ENCODE peak calls at places on chromosomes 11 and 22, in seven cellular contexts. A is GM12878, V is stomach, R is transverse colon, T is K562, M is HepG2, Y is sigmoid colon. C is an unnamed sample.

GRCh38 chr11:36088234-36088975 is 144.5 kb downstream of the LDLRAD3 start:
- DNase-seq in R (no peak), V (no peak), T (no peak), A (no peak), Y (no peak), M (no peak), C (peak)

GRCh38 chr22:38736257-38736570 is 19.6 kb downstream of the SUN2 start:
- DNase-seq in V (no peak), Y (no peak), M (no peak), A (no peak), T (no peak), R (no peak), C (no peak)

GRCh38 chr22:35630387-35630793 is 13.3 kb upstream of the MB start:
- DNase-seq in M (no peak), Y (peak), A (no peak), R (no peak), V (no peak), T (no peak), C (no peak)

GRCh38 chr22:49638788-49639187 is 188.9 kb downstream of the BRD1 start:
- DNase-seq in T (no peak), Y (no peak), M (peak), V (no peak), R (no peak), A (no peak), C (no peak)

GRCh38 chr22:40953446-40953845 is 2.3 kb downstream of the RBX1 start:
- DNase-seq in Y (no peak), M (no peak), A (no peak), V (no peak), R (no peak), T (no peak), C (no peak)

GRCh38 chr11:8959546-8960166 is 4.6 kb downstream of the TMEM9B start:
- DNase-seq in V (no peak), Y (no peak), A (peak), T (peak), R (peak), M (peak), C (no peak)

GRCh38 chr11:77301510-77301909 is at the start of gene GDPD4:
- DNase-seq in A (no peak), V (no peak), T (peak), M (no peak), Y (no peak), R (no peak), C (no peak)

GRCh38 chr11:102309621-102310541 is 7.4 kb upstream of the BIRC3 start:
- DNase-seq in Y (no peak), M (peak), V (no peak), R (no peak), A (no peak), T (no peak), C (no peak)

GRCh38 chr11:116053538-116053919 is 549.3 kb upstream of the CADM1 start:
- DNase-seq in A (no peak), M (no peak), R (no peak), T (no peak), V (no peak), Y (no peak), C (no peak)

GRCh38 chr22:25363474-25363873 is 144.0 kb downstream of the CRYBB2 start:
- DNase-seq in T (no peak), R (no peak), A (no peak), M (no peak), Y (peak), V (no peak), C (no peak)

GRCh38 chr22:29030618-29031235 is 30.9 kb downstream of the C22orf31 start:
- DNase-seq in A (no peak), V (peak), M (peak), Y (peak), R (peak), T (peak), C (no peak)

GRCh38 chr11:44466531-44467179 is 98.8 kb upstream of the CD82 start:
- DNase-seq in R (no peak), T (no peak), M (no peak), V (no peak), A (no peak), Y (no peak), C (no peak)

GRCh38 chr22:42418811-42419243 is 13.4 kb downstream of the NFAM1 start:
- DNase-seq in V (no peak), T (no peak), M (no peak), Y (no peak), R (no peak), A (no peak), C (no peak)

GRCh38 chr11:88308576-88308975 is 29.0 kb downstream of the CTSC start:
- DNase-seq in M (no peak), Y (no peak), R (no peak), T (no peak), V (no peak), A (no peak), C (no peak)

GRCh38 chr22:23781533-23781932 is 5.2 kb upstream of the SMARCB1 start:
- DNase-seq in T (no peak), R (no peak), V (no peak), Y (no peak), A (no peak), M (no peak), C (no peak)

GRCh38 chr22:41480397-41480735 is 11.4 kb downstream of the ACO2 start:
- DNase-seq in V (no peak), A (no peak), Y (no peak), T (no peak), R (no peak), M (no peak), C (no peak)

GRCh38 chr11:105298630-105299029 is 159.1 kb upstream of the CARD18 start:
- DNase-seq in R (no peak), M (no peak), Y (no peak), V (no peak), T (no peak), A (no peak), C (no peak)

GRCh38 chr22:36471341-36471821 is 10.1 kb downstream of the TXN2 start:
- DNase-seq in R (no peak), T (no peak), Y (peak), A (no peak), M (no peak), V (no peak), C (no peak)

GRCh38 chr11:57972013-57972367 is 51.7 kb upstream of the OR9Q1 start:
- DNase-seq in A (no peak), T (no peak), V (no peak), M (peak), Y (no peak), R (no peak), C (no peak)

GRCh38 chr11:27495710-27496300 is 10.8 kb downstream of the LIN7C start:
- DNase-seq in R (no peak), A (no peak), T (no peak), V (no peak), Y (no peak), M (no peak), C (no peak)

GRCh38 chr11:66744485-66745355 is 15.7 kb upstream of the SPTBN2 start:
- DNase-seq in V (peak), T (peak), R (peak), M (peak), Y (peak), A (peak), C (peak)
- TF ChIP-seq EP300 in V (no peak), T (no peak), R (no peak), M (no peak), Y (no peak), A (no peak), C (no peak)

GRCh38 chr11:68457214-68457897 is 3.2 kb upstream of the PPP6R3 start:
- DNase-seq in A (no peak), T (no peak), R (no peak), Y (no peak), M (no peak), V (no peak), C (no peak)

GRCh38 chr11:68457898-68458249 is 2.7 kb upstream of the PPP6R3 start:
- DNase-seq in V (no peak), T (no peak), R (peak), Y (no peak), A (no peak), M (peak), C (no peak)

GRCh38 chr11:68461284-68461861 is 821 bp downstream of the PPP6R3 start:
- DNase-seq in Y (no peak), A (no peak), T (peak), R (no peak), M (no peak), V (no peak), C (no peak)

GRCh38 chr11:68460741-68461283 is at the start of gene PPP6R3:
- DNase-seq in Y (no peak), M (no peak), V (no peak), A (no peak), T (no peak), R (no peak), C (no peak)

DNA sequence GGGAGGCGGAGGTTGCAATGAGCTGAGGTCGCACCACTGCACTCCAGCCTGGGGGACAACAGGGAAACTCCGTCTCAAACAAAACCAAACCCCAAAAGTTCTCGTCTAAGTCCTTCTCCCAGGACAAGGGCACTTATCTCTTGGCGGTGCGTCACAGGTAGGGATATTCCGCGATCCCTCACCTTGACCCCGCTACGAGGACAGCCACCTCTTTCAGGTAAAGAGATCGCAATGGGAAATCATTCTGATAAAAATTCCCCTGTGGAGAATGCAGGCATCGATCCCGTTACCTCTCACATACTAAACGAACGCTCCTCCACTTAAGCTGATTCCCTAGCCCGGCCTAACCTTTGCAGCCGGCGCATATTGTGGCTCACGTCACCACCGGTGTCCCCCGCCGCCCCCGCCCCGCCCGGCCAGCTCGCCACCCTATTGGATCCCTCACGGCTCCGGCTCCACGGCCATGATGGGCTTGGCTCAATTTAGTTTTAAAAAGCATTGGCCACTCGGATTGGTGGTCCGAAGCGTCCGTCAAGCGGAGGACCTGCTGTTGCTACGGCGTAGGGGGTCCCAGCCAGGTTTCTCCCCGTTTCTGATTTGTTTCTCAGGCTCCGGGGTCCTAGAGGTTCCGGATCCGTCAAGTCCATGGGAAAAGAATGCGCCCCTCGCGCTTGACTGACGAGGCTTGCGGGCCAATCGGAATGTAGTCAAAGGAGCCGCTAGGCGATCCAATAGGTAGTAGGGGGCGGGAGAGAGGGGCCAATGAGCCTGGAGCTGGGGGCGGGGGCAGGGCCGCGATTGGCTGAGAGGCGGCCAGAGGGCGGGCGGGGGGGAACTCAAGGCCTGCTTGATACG is 439 bp upstream of the PPP6R3 start:
- DNase-seq in A (peak), R (peak), Y (peak), T (peak), M (peak), V (peak), C (peak)
- TF ChIP-seq CTCF in A (no peak), R (peak), Y (no peak), T (no peak), M (peak), V (no peak), C (no peak)

DNA sequence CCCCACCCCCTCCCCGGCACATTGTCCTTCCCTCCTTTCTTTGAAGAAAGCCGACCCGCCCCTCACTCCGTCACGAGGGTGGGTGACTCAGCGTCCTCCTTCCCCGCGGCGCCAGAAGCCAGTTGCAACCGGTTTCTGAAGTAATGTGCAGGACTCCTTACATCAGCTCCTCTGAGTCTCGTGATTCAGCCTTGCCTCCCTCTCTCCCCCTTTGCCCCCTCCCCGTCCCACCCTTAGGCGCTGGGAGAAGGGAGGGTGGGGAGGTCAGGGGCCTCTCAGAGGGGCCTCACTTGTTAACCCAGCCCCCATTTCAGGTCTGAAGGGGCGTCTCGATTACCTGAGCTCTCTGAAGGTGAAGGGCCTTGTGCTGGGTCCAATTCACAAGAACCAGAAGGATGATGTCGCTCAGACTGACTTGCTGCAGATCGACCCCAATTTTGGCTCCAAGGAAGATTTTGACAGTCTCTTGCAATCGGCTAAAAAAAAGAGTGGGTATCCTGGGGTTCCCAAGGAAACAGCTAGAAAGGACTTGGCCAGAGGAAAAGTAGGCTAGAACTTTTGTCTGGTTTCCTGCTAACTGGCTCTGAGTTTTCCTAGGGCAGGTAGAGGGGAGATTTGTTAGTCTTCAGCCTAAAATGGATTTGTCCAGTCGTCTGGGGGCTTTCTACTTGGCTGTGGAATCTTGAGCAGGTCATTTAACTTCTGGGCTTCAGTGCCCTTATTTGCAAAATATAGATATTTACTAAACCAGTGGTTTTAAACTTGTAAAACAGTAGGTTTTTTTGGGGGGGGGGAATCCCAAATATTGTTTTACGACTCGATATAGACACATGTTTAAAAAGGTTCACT is 1.1 kb downstream of the SLC3A2 start:
- DNase-seq in T (peak), Y (peak), V (peak), M (peak), A (peak), R (peak), C (peak)
- TF ChIP-seq POLR2AphosphoS5 in T (peak), Y (no peak), V (peak), M (no peak), A (peak), R (peak), C (peak)

GRCh38 chr11:65491614-65492386 is 7.0 kb upstream of the MALAT1 start:
- DNase-seq in Y (peak), A (no peak), T (no peak), R (peak), V (peak), M (no peak), C (no peak)

GRCh38 chr11:65492387-65492636 is 6.5 kb upstream of the MALAT1 start:
- DNase-seq in Y (no peak), V (no peak), R (no peak), T (no peak), M (no peak), A (no peak), C (no peak)

GRCh38 chr11:65491163-65491465 is 7.7 kb upstream of the MALAT1 start:
- DNase-seq in V (no peak), R (no peak), Y (peak), T (no peak), A (no peak), M (no peak), C (no peak)

GRCh38 chr11:65493367-65494176 is 5.3 kb upstream of the MALAT1 start:
- DNase-seq in A (no peak), T (peak), R (peak), V (peak), M (peak), Y (peak), C (no peak)

GRCh38 chr11:65492637-65493366 is 6.0 kb upstream of the MALAT1 start:
- DNase-seq in M (no peak), A (peak), Y (peak), V (peak), T (peak), R (peak), C (no peak)
- TF ChIP-seq EP300 in M (no peak), A (peak), Y (peak), V (no peak), T (no peak), R (peak), C (peak)

GRCh38 chr11:59053387-59053786 is 32.7 kb upstream of the GLYATL1B start:
- DNase-seq in A (no peak), V (peak), R (peak), Y (peak), T (peak), M (peak), C (no peak)
- TF ChIP-seq CTCF in A (peak), V (peak), R (peak), Y (no peak), T (peak), M (peak), C (peak)

DNA sequence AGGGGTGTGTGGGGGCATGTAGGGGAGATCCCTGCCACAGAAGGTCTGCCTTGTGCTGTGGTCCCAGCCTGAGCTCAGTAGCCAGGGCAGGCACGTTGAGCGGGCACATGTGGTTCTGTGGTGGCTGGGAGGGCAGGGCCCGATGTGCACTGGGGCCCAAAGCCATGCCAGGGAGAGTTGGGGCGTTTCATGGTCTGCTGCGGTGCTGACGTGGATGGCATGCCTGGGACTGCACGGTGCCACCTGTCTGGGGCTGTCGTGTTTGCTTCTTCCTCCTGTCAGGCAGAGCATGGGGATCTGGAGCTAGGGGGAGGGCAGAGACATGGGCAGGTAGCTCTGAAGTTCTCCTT is 19.3 kb downstream of the PPIL2 start:
- DNase-seq in T (no peak), R (no peak), V (no peak), A (no peak), M (no peak), Y (no peak), C (no peak)
- TF ChIP-seq POLR2AphosphoS5 in T (no peak), R (no peak), V (no peak), A (no peak), M (no peak), Y (no peak), C (no peak)

GRCh38 chr11:91981995-91982394 is 242.6 kb upstream of the FAT3 start:
- DNase-seq in R (peak), A (no peak), T (no peak), M (no peak), V (no peak), Y (peak), C (no peak)
- TF ChIP-seq EP300 in R (peak), A (no peak), T (no peak), M (no peak), V (peak), Y (peak), C (peak)

DNA sequence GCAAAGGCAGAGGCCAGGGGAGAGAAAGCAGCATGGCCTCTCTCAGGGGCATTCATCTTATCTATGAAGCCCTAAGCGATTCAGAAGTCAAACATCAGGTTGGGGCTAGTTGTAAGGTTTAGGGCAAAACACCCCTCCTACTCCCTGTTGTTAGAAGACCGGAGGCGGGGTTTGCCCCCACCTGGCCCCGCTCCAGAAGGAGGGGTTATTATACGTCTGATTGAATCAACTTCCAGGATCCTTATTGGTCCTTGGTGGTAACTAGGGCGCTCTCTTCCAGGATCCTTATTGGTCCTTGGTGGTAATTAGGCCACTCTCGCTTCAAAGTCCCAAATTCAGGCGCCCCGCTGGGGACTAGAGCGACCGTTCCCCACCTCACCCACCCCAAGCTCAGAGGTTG is 12.1 kb upstream of the SMTN start:
- DNase-seq in T (no peak), M (no peak), V (no peak), A (no peak), Y (no peak), R (no peak), C (no peak)
- TF ChIP-seq CTCF in T (no peak), M (no peak), V (no peak), A (no peak), Y (no peak), R (no peak), C (no peak)

C was measured in esophagus muscularis mucosa.